ENCODE peak calls at places on chromosomes 12 and 14, in seven cellular contexts. One of them, this sample, is unnamed. For H3K4me1, the result is how much of the 10 kb centered on the place peaks cover.

GRCh38 chr12:65891219-65891618 is 66.9 kb downstream of the HMGA2 start:
- DNase-seq in hepatocyte: no peak
- DNase-seq in fibroblast of lung: peak
- DNase-seq in Peyer's patch: no peak
- DNase-seq in breast epithelium: no peak
- DNase-seq in effector memory CD4-positive, alpha-beta T cell: no peak
- DNase-seq in sigmoid colon: no peak
- DNase-seq in this sample: no peak

GRCh38 chr12:94561943-94562411 is 88.4 kb downstream of the TMCC3 start:
- DNase-seq in effector memory CD4-positive, alpha-beta T cell: no peak
- DNase-seq in fibroblast of lung: peak
- DNase-seq in hepatocyte: no peak
- DNase-seq in breast epithelium: peak
- DNase-seq in sigmoid colon: no peak
- DNase-seq in Peyer's patch: peak
- DNase-seq in this sample: peak

GRCh38 chr14:55605793-55606192 is 25.8 kb downstream of the KTN1 start:
- DNase-seq in hepatocyte: no peak
- DNase-seq in fibroblast of lung: peak
- DNase-seq in sigmoid colon: no peak
- DNase-seq in effector memory CD4-positive, alpha-beta T cell: no peak
- DNase-seq in breast epithelium: no peak
- DNase-seq in Peyer's patch: no peak
- DNase-seq in this sample: no peak

GRCh38 chr12:13196302-13196921 is at the start of gene EMP1:
- DNase-seq in Peyer's patch: peak
- DNase-seq in effector memory CD4-positive, alpha-beta T cell: peak
- DNase-seq in fibroblast of lung: peak
- DNase-seq in breast epithelium: peak
- DNase-seq in sigmoid colon: peak
- DNase-seq in hepatocyte: peak
- DNase-seq in this sample: no peak

GRCh38 chr12:28096649-28097048 is 93.6 kb upstream of the CCDC91 start:
- DNase-seq in hepatocyte: no peak
- DNase-seq in Peyer's patch: no peak
- DNase-seq in effector memory CD4-positive, alpha-beta T cell: no peak
- DNase-seq in sigmoid colon: no peak
- DNase-seq in fibroblast of lung: no peak
- DNase-seq in breast epithelium: no peak
- DNase-seq in this sample: no peak

GRCh38 chr12:26401874-26402273 is 206.5 kb downstream of the SSPN start:
- DNase-seq in Peyer's patch: no peak
- DNase-seq in sigmoid colon: no peak
- DNase-seq in effector memory CD4-positive, alpha-beta T cell: no peak
- DNase-seq in hepatocyte: no peak
- DNase-seq in fibroblast of lung: no peak
- DNase-seq in breast epithelium: no peak
- DNase-seq in this sample: no peak

GRCh38 chr12:64029013-64029857 is 184.7 kb downstream of the SRGAP1 start:
- DNase-seq in effector memory CD4-positive, alpha-beta T cell: no peak
- DNase-seq in sigmoid colon: peak
- DNase-seq in hepatocyte: no peak
- DNase-seq in fibroblast of lung: peak
- DNase-seq in Peyer's patch: no peak
- DNase-seq in breast epithelium: no peak
- DNase-seq in this sample: no peak

GRCh38 chr12:51821423-51822260 is 26.9 kb downstream of the FIGNL2 start:
- DNase-seq in fibroblast of lung: no peak
- DNase-seq in breast epithelium: no peak
- DNase-seq in hepatocyte: no peak
- DNase-seq in effector memory CD4-positive, alpha-beta T cell: peak
- DNase-seq in Peyer's patch: no peak
- DNase-seq in sigmoid colon: no peak
- DNase-seq in this sample: no peak

GRCh38 chr14:56199095-56199975 is 81.1 kb downstream of the PELI2 start:
- DNase-seq in hepatocyte: peak
- DNase-seq in effector memory CD4-positive, alpha-beta T cell: no peak
- DNase-seq in sigmoid colon: peak
- DNase-seq in Peyer's patch: no peak
- DNase-seq in fibroblast of lung: peak
- DNase-seq in breast epithelium: no peak
- DNase-seq in this sample: no peak

GRCh38 chr12:18690653-18691052 is 47.2 kb downstream of the PLCZ1 start:
- DNase-seq in fibroblast of lung: peak
- DNase-seq in hepatocyte: peak
- DNase-seq in effector memory CD4-positive, alpha-beta T cell: no peak
- DNase-seq in breast epithelium: no peak
- DNase-seq in Peyer's patch: no peak
- DNase-seq in sigmoid colon: no peak
- DNase-seq in this sample: no peak

GRCh38 chr14:73014105-73014504 is 12.8 kb downstream of the ZFYVE1 start:
- DNase-seq in fibroblast of lung: peak
- DNase-seq in hepatocyte: no peak
- DNase-seq in breast epithelium: no peak
- DNase-seq in Peyer's patch: no peak
- DNase-seq in effector memory CD4-positive, alpha-beta T cell: no peak
- DNase-seq in sigmoid colon: no peak
- DNase-seq in this sample: no peak

GRCh38 chr12:63802012-63802608 is 22.4 kb downstream of the RXYLT1 start:
- DNase-seq in hepatocyte: peak
- DNase-seq in sigmoid colon: no peak
- DNase-seq in breast epithelium: no peak
- DNase-seq in Peyer's patch: no peak
- DNase-seq in fibroblast of lung: no peak
- DNase-seq in effector memory CD4-positive, alpha-beta T cell: no peak
- DNase-seq in this sample: no peak

GRCh38 chr14:100440758-100441203 is 117.6 kb downstream of the SLC25A47 start:
- DNase-seq in hepatocyte: no peak
- DNase-seq in effector memory CD4-positive, alpha-beta T cell: no peak
- DNase-seq in sigmoid colon: no peak
- DNase-seq in Peyer's patch: no peak
- DNase-seq in breast epithelium: no peak
- DNase-seq in fibroblast of lung: peak
- DNase-seq in this sample: peak

GRCh38 chr14:88204221-88204620 is 118.8 kb downstream of the KCNK10 start:
- DNase-seq in sigmoid colon: no peak
- DNase-seq in effector memory CD4-positive, alpha-beta T cell: no peak
- DNase-seq in fibroblast of lung: no peak
- DNase-seq in Peyer's patch: no peak
- DNase-seq in breast epithelium: no peak
- DNase-seq in hepatocyte: no peak
- DNase-seq in this sample: no peak

GRCh38 chr12:30570206-30570890 is 125.3 kb downstream of the IPO8 start:
- DNase-seq in sigmoid colon: no peak
- DNase-seq in effector memory CD4-positive, alpha-beta T cell: no peak
- DNase-seq in Peyer's patch: peak
- DNase-seq in fibroblast of lung: no peak
- DNase-seq in hepatocyte: no peak
- DNase-seq in breast epithelium: no peak
- DNase-seq in this sample: no peak

GRCh38 chr12:56684745-56685369 is 3.2 kb downstream of the PTGES3 start:
- DNase-seq in effector memory CD4-positive, alpha-beta T cell: no peak
- DNase-seq in hepatocyte: no peak
- DNase-seq in fibroblast of lung: no peak
- DNase-seq in sigmoid colon: no peak
- DNase-seq in breast epithelium: no peak
- DNase-seq in Peyer's patch: no peak
- DNase-seq in this sample: peak

DNA sequence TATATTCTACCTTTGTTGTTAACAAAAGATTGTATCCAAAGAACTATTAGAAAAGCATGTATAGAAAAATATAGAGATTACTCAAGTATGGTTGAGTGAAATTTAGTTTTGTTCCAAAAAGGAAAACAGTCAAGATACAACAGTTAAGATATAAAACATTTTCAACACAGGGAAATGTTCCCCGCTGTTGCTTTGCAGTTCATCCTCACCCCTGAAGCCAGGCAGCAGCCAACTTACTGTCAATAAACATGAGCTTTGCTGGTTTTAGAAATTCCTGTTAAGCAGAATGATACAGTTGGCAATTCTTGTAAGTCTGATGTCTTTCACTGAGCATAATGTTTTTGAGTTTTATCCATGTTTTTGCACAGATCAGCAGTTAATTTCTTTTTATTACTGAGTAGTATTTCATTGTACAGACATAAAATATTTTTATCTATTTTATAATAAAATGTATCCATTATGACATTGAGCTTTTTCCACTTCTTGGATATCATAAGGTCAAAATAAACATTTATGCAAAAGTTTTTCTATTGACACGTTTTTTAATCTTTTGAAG is 1.2 kb upstream of the CLEC2B start:
- DNase-seq in Peyer's patch: no peak
- DNase-seq in hepatocyte: no peak
- DNase-seq in breast epithelium: no peak
- DNase-seq in sigmoid colon: no peak
- DNase-seq in fibroblast of lung: no peak
- DNase-seq in effector memory CD4-positive, alpha-beta T cell: no peak
- DNase-seq in this sample: no peak
- H3K4me3 ChIP-seq in Peyer's patch: peak
- H3K4me3 ChIP-seq in hepatocyte: no peak
- H3K4me3 ChIP-seq in breast epithelium: peak
- H3K4me3 ChIP-seq in sigmoid colon: peak
- H3K4me3 ChIP-seq in fibroblast of lung: peak
- H3K4me3 ChIP-seq in effector memory CD4-positive, alpha-beta T cell: peak
- H3K4me3 ChIP-seq in this sample: no peak

DNA sequence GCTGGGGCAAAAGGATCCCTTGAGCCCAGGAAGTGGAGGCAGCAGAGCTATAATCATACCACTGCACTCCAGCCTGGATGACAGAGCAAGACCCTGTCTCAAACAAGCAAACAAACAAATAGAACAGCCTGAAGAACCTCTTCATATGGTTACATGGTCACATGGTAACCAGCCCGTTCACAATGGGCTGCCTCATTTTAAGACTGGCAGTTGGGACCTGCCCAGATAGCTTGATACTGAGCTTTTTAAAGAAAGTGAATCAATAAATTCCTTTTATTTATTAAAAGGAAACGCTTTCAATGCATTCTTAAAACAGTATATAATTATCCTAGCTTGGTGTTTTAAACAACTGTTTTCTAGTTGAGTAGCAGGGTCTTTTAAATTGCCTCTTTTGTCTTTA is 10.5 kb downstream of the MLXIP start:
- DNase-seq in fibroblast of lung: no peak
- DNase-seq in hepatocyte: no peak
- DNase-seq in Peyer's patch: no peak
- DNase-seq in effector memory CD4-positive, alpha-beta T cell: no peak
- DNase-seq in sigmoid colon: no peak
- DNase-seq in breast epithelium: no peak
- DNase-seq in this sample: no peak
- H3K27ac ChIP-seq in fibroblast of lung: no peak
- H3K27ac ChIP-seq in hepatocyte: no peak
- H3K27ac ChIP-seq in Peyer's patch: no peak
- H3K27ac ChIP-seq in effector memory CD4-positive, alpha-beta T cell: no peak
- H3K27ac ChIP-seq in sigmoid colon: peak
- H3K27ac ChIP-seq in breast epithelium: no peak
- H3K27ac ChIP-seq in this sample: no peak

GRCh38 chr12:123478069-123478468 is 20.1 kb downstream of the SNRNP35 start:
- DNase-seq in Peyer's patch: no peak
- DNase-seq in hepatocyte: no peak
- DNase-seq in breast epithelium: no peak
- DNase-seq in effector memory CD4-positive, alpha-beta T cell: no peak
- DNase-seq in fibroblast of lung: no peak
- DNase-seq in sigmoid colon: no peak
- DNase-seq in this sample: no peak
- H3K4me1 ChIP-seq in Peyer's patch: under half
- H3K4me1 ChIP-seq in hepatocyte: under half
- H3K4me1 ChIP-seq in breast epithelium: under half
- H3K4me1 ChIP-seq in effector memory CD4-positive, alpha-beta T cell: under half
- H3K4me1 ChIP-seq in fibroblast of lung: under half
- H3K4me1 ChIP-seq in sigmoid colon: under half
- H3K4me1 ChIP-seq in this sample: under half

GRCh38 chr14:53714495-53715389 is 241.9 kb downstream of the BMP4 start:
- DNase-seq in Peyer's patch: no peak
- DNase-seq in effector memory CD4-positive, alpha-beta T cell: no peak
- DNase-seq in breast epithelium: no peak
- DNase-seq in sigmoid colon: no peak
- DNase-seq in hepatocyte: no peak
- DNase-seq in fibroblast of lung: peak
- DNase-seq in this sample: no peak
- H3K4me3 ChIP-seq in Peyer's patch: no peak
- H3K4me3 ChIP-seq in effector memory CD4-positive, alpha-beta T cell: no peak
- H3K4me3 ChIP-seq in breast epithelium: peak
- H3K4me3 ChIP-seq in sigmoid colon: no peak
- H3K4me3 ChIP-seq in hepatocyte: no peak
- H3K4me3 ChIP-seq in fibroblast of lung: peak
- H3K4me3 ChIP-seq in this sample: no peak

DNA sequence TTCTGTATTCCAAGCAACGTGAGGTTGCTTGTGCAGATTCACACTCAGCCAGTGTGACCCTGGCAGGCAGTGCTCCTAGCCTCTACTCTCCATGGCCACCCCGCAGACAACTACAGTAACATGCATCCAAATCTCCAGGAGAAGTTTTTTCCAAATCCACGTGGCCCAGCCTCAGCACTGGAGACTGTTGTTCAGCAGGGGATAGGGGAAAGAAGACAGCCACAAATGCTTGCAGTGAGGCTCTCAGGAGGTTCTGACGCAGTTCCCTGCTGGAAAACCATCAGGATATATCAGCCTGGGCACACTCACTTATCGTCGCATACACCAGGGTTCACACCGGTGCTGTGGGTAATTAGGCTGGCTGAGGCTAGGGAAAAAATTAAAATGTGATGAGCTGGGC is 16.2 kb downstream of the IQSEC3 start:
- DNase-seq in sigmoid colon: no peak
- DNase-seq in Peyer's patch: no peak
- DNase-seq in effector memory CD4-positive, alpha-beta T cell: no peak
- DNase-seq in hepatocyte: no peak
- DNase-seq in breast epithelium: no peak
- DNase-seq in fibroblast of lung: no peak
- DNase-seq in this sample: peak
- H3K27ac ChIP-seq in sigmoid colon: no peak
- H3K27ac ChIP-seq in Peyer's patch: no peak
- H3K27ac ChIP-seq in effector memory CD4-positive, alpha-beta T cell: no peak
- H3K27ac ChIP-seq in hepatocyte: no peak
- H3K27ac ChIP-seq in breast epithelium: no peak
- H3K27ac ChIP-seq in fibroblast of lung: no peak
- H3K27ac ChIP-seq in this sample: no peak

GRCh38 chr12:75784591-75784990 is 247.0 kb downstream of the PHLDA1 start:
- DNase-seq in Peyer's patch: no peak
- DNase-seq in sigmoid colon: peak
- DNase-seq in fibroblast of lung: no peak
- DNase-seq in hepatocyte: peak
- DNase-seq in breast epithelium: peak
- DNase-seq in effector memory CD4-positive, alpha-beta T cell: peak
- DNase-seq in this sample: no peak
- H3K4me1 ChIP-seq in Peyer's patch: under half
- H3K4me1 ChIP-seq in sigmoid colon: under half
- H3K4me1 ChIP-seq in fibroblast of lung: under half
- H3K4me1 ChIP-seq in hepatocyte: under half
- H3K4me1 ChIP-seq in breast epithelium: under half
- H3K4me1 ChIP-seq in effector memory CD4-positive, alpha-beta T cell: under half
- H3K4me1 ChIP-seq in this sample: under half